ENCODE peak calls at places on chromosomes 11 and 22, in four cellular contexts. E is HCT116, Y is heart left ventricle, G is left lung. N is an unnamed sample. For H3K4me1, the result is how much of the 10 kb centered on the place peaks cover.

GRCh38 chr22:31520036-31520435 is 23.7 kb downstream of the SFI1 start:
- DNase-seq in E (no peak), Y (no peak), G (no peak), N (no peak)

GRCh38 chr11:824292-824880 is 3.3 kb upstream of the CRACR2B start:
- DNase-seq in E (no peak), Y (no peak), G (no peak), N (no peak)

GRCh38 chr11:47571895-47572294 is 6.5 kb downstream of the PTPMT1 start:
- DNase-seq in E (no peak), Y (no peak), G (no peak), N (no peak)

GRCh38 chr11:122204206-122204605 is 88.2 kb upstream of the BLID start:
- DNase-seq in E (no peak), Y (no peak), G (no peak), N (no peak)

GRCh38 chr22:46074771-46075551 is 75.4 kb upstream of the PPARA start:
- DNase-seq in E (no peak), Y (peak), G (peak), N (no peak)

GRCh38 chr22:23769321-23769965 is 1.7 kb upstream of the CHCHD10 start:
- DNase-seq in E (no peak), Y (no peak), G (no peak), N (no peak)

GRCh38 chr22:27626675-27627443 is 174.7 kb downstream of the MN1 start:
- DNase-seq in E (no peak), Y (no peak), G (no peak), N (no peak)

GRCh38 chr22:48607901-48608650 is 1219.6 kb downstream of the BRD1 start:
- DNase-seq in E (no peak), Y (no peak), G (no peak), N (no peak)

GRCh38 chr11:119373917-119374631 is 7.4 kb downstream of the USP2 start:
- DNase-seq in E (no peak), Y (peak), G (peak), N (peak)

GRCh38 chr11:102849319-102849718 is 5.9 kb upstream of the MMP3 start:
- DNase-seq in E (no peak), Y (no peak), G (no peak), N (no peak)

GRCh38 chr11:118930152-118930712 is 4.5 kb upstream of the BCL9L start:
- DNase-seq in E (peak), Y (peak), G (peak), N (peak)

GRCh38 chr22:44538071-44538470 is 40.0 kb upstream of the RTL6 start:
- DNase-seq in E (no peak), Y (no peak), G (no peak), N (no peak)

GRCh38 chr11:131987703-131988102 is 617.3 kb downstream of the NTM start:
- DNase-seq in E (no peak), Y (no peak), G (no peak), N (no peak)

GRCh38 chr11:503179-503981 is 3.7 kb downstream of the RNH1 start:
- DNase-seq in E (no peak), Y (peak), G (peak), N (no peak)

GRCh38 chr11:75330279-75330678 is 21.2 kb downstream of the ARRB1 start:
- DNase-seq in E (no peak), Y (no peak), G (no peak), N (no peak)

GRCh38 chr11:103108933-103109817 is at the start of gene DYNC2H1:
- DNase-seq in E (peak), Y (peak), G (peak), N (peak)

GRCh38 chr11:6357222-6357621 is 33.1 kb upstream of the SMPD1 start:
- DNase-seq in E (peak), Y (peak), G (peak), N (no peak)

GRCh38 chr11:6655790-6656580 is at the start of gene DCHS1:
- DNase-seq in E (no peak), Y (peak), G (no peak), N (no peak)

GRCh38 chr22:44438056-44438455 is 60.0 kb downstream of the RTL6 start:
- DNase-seq in E (no peak), Y (no peak), G (no peak), N (peak)

GRCh38 chr11:118605116-118605867 is 2.1 kb upstream of the PHLDB1 start:
- DNase-seq in E (no peak), Y (peak), G (no peak), N (no peak)

GRCh38 chr11:100964400-100964799 is 165.2 kb downstream of the PGR start:
- DNase-seq in E (no peak), Y (no peak), G (no peak), N (no peak)

GRCh38 chr11:120501976-120502755 is 9.4 kb upstream of the GRIK4 start:
- DNase-seq in E (no peak), Y (no peak), G (no peak), N (no peak)

GRCh38 chr11:93765551-93765950 is 18.5 kb upstream of the MED17 start:
- DNase-seq in E (no peak), Y (no peak), G (no peak), N (no peak)

GRCh38 chr11:17378655-17379054 is 9.8 kb downstream of the KCNJ11 start:
- DNase-seq in E (no peak), Y (no peak), G (no peak), N (no peak)

GRCh38 chr11:16356751-16357365 is 512 bp upstream of the SOX6 start:
- DNase-seq in E (no peak), Y (peak), G (no peak), N (no peak)

GRCh38 chr11:130416906-130417305 is 11.5 kb downstream of the ADAMTS8 start:
- DNase-seq in E (no peak), Y (no peak), G (no peak), N (no peak)

GRCh38 chr22:40898850-40899357 is 37.0 kb upstream of the DNAJB7 start:
- DNase-seq in E (peak), Y (no peak), G (no peak), N (no peak)

GRCh38 chr11:6387811-6388599 is 2.3 kb upstream of the SMPD1 start:
- DNase-seq in E (no peak), Y (no peak), G (no peak), N (no peak)

GRCh38 chr22:39306456-39307361 is 12.7 kb downstream of the RPL3 start:
- DNase-seq in E (no peak), Y (no peak), G (no peak), N (no peak)

GRCh38 chr22:17106161-17106784 is 14.9 kb downstream of the TMEM121B start:
- DNase-seq in E (no peak), Y (no peak), G (peak), N (no peak)

GRCh38 chr22:45710469-45710868 is 38.8 kb downstream of the ATXN10 start:
- DNase-seq in E (no peak), Y (no peak), G (no peak), N (no peak)

GRCh38 chr11:85680897-85681296 is 5.1 kb downstream of the CCDC89 start:
- DNase-seq in E (no peak), Y (no peak), G (no peak), N (no peak)

GRCh38 chr11:82080160-82080559 is 653.5 kb downstream of the FAM181B start:
- DNase-seq in E (no peak), Y (no peak), G (no peak), N (no peak)

GRCh38 chr22:45918455-45919370 is 58.2 kb downstream of the WNT7B start:
- DNase-seq in E (no peak), Y (no peak), G (peak), N (peak)

GRCh38 chr11:65593518-65594414 is 1.8 kb downstream of the KCNK7 start:
- DNase-seq in E (no peak), Y (no peak), G (no peak), N (no peak)

GRCh38 chr11:46743693-46744339 is 24.8 kb downstream of the F2 start:
- DNase-seq in E (no peak), Y (no peak), G (no peak), N (no peak)

GRCh38 chr22:28222976-28223375 is 303.9 kb upstream of the PITPNB start:
- DNase-seq in E (no peak), Y (no peak), G (no peak), N (no peak)

GRCh38 chr22:30210235-30210831 is 36.2 kb downstream of the LIF start:
- DNase-seq in E (peak), Y (peak), G (no peak), N (peak)

DNA sequence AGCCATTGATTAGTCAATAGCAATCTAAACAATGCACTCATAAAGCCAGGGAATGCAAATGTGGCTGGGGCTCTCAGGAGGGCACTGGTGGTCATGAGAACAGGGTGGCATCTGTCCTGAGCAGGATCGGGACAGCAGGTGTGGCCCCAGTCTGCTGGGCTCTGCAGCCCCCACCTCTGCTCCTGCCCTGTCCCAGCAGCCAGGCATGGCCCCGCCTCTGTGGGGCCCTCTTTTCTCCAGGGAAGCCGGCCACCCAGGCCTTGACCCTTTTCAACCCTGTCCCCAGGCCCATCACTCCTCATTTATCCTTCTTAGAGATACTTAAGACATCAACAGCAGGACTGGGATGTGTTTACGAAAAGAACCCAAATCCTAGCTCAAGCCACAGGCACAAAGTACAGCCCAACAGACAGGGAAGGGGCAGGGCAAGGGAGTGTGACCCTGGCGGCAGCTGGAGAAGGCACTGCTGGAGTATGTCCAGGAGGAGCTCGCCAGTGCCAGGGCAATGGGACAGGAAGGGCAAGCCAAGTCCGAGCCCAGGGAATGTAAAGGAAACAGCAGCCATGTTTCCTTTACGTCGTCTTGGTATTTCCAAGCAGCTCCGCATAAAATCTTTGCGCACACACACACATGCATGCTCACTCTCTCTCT is 59.9 kb downstream of the DGCR2 start:
- DNase-seq in E (no peak), Y (no peak), G (no peak), N (no peak)
- H3K27ac ChIP-seq in E (no peak), Y (no peak), G (no peak), N (no peak)

GRCh38 chr11:114080219-114080618 is 20.7 kb downstream of the ZBTB16 start:
- DNase-seq in E (no peak), Y (peak), G (no peak), N (no peak)

GRCh38 chr11:114077482-114078305 is 18.2 kb downstream of the ZBTB16 start:
- DNase-seq in E (no peak), Y (no peak), G (no peak), N (no peak)

GRCh38 chr11:114076974-114077373 is 17.5 kb downstream of the ZBTB16 start:
- DNase-seq in E (no peak), Y (no peak), G (no peak), N (no peak)

GRCh38 chr11:114079406-114080072 is 20.0 kb downstream of the ZBTB16 start:
- DNase-seq in E (no peak), Y (no peak), G (no peak), N (no peak)

GRCh38 chr11:114078423-114078822 is 18.9 kb downstream of the ZBTB16 start:
- DNase-seq in E (no peak), Y (no peak), G (no peak), N (no peak)
- H3K4me1 ChIP-seq in E (under half), Y (half or more), G (half or more), N (under half)

DNA sequence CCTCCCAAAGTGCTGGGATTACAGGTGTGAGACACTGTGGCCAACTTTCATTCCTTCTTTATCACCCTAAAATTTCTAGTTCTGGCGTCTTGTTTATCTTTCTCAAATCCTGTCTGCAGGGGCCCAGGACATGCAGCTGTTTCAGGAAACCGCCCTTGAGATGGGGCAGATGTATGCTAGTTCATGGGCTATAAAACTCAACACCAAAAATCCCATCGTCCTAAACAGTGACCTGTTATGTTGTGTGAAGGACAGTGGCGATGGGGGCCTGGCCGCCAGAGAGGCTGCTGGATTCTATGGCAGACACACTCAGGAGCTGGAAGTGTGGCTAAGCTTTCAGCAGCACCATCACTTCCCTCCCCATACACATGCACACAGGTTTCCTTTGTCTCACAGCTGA is 36.6 kb downstream of the MARK2 start:
- DNase-seq in E (no peak), Y (no peak), G (no peak), N (no peak)
- H3K27ac ChIP-seq in E (no peak), Y (peak), G (no peak), N (no peak)

GRCh38 chr11:21561589-21561988 is 631.3 kb upstream of the ANO5 start:
- DNase-seq in E (no peak), Y (no peak), G (no peak), N (no peak)
- H3K4me1 ChIP-seq in E (under half), Y (under half), G (under half), N (under half)

GRCh38 chr11:68322031-68322388 is 9.6 kb downstream of the LRP5 start:
- DNase-seq in E (no peak), Y (no peak), G (no peak), N (no peak)

GRCh38 chr11:68324695-68325094 is 12.3 kb downstream of the LRP5 start:
- DNase-seq in E (no peak), Y (no peak), G (no peak), N (no peak)

GRCh38 chr11:68324241-68324640 is 11.8 kb downstream of the LRP5 start:
- DNase-seq in E (no peak), Y (no peak), G (no peak), N (no peak)

GRCh38 chr11:68325183-68325893 is 12.9 kb downstream of the LRP5 start:
- DNase-seq in E (no peak), Y (no peak), G (no peak), N (no peak)

GRCh38 chr11:68321293-68322030 is 9.1 kb downstream of the LRP5 start:
- DNase-seq in E (no peak), Y (no peak), G (no peak), N (no peak)
- H3K27ac ChIP-seq in E (no peak), Y (peak), G (no peak), N (peak)

GRCh38 chr11:12196862-12197261 is 86.5 kb downstream of the MICAL2 start:
- DNase-seq in E (no peak), Y (no peak), G (no peak), N (no peak)
- H3K4me1 ChIP-seq in E (under half), Y (under half), G (under half), N (under half)

DNA sequence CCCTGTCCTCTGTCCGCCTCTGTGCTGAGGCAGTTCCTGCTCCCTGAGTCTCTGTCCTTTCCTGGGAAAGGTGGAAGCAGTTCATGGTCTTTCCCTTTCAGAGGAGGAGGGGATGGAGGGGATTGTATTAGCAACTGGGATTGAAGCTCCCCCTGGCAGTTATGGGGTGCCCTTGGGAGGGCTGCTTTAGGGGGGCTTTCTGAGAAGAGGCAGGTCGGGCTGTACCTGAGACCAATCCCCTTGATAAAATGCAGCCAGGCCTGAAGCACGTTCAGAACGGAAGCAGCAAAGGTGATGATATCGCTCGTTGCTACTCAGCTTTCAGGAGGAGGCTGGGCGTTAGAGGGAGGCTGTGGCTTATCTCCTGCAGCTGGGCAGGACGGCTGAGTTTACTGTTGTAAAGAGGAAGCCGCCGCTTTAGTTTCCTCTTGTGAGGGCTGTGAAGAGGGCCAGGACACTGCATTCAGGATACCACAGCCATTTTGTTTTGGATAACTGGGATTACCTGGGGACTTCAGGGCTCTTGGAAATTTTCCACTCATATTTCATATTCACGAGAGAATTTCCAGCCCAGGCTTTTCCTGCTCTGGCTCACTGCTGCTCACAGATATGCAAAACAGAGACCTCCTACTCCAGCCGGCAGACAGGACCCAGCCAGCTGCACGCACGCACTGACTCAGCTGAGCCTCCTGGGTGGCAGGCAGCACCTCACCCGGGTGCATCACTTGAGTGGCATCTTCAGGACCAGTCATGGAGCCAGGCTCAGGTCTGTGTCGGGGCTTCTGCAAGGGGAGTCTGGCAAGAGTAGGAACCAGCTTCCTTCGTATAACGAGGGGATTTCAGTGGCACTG is 798 bp downstream of the AMPD3 start:
- DNase-seq in E (peak), Y (peak), G (peak), N (no peak)
- H3K27ac ChIP-seq in E (peak), Y (no peak), G (peak), N (peak)